ENCODE peak calls at places on chromosomes 13 and 19, in six cellular contexts. B is NCI-H1092; L is stimulated activated CD4-positive, alpha-beta T cell treated with anti-CD3 and anti-CD28 coated beads, Interleukin-15, amount 100 ng/mL, for 1 hour; U is RWPE2; Z is AG10803; V is glutamatergic neuron. G is an unnamed sample.

GRCh38 chr13:111262715-111263114 is 57.7 kb upstream of the TEX29 start:
- DNase-seq in B (no peak), L (no peak), U (no peak), Z (no peak), V (no peak), G (no peak)

GRCh38 chr13:28532226-28533048 is 37.5 kb upstream of the FLT1 start:
- DNase-seq in B (no peak), L (no peak), U (no peak), Z (no peak), V (peak; percentile 40), G (no peak)

GRCh38 chr19:4993683-4994082 is 24.8 kb downstream of the KDM4B start:
- DNase-seq in B (no peak), L (no peak), U (no peak), Z (no peak), V (no peak), G (no peak)

GRCh38 chr19:804419-805160 is 7.3 kb downstream of the PTBP1 start:
- DNase-seq in B (no peak), L (no peak), U (no peak), Z (no peak), V (no peak), G (no peak)

GRCh38 chr19:6088677-6089063 is 21.6 kb downstream of the RFX2 start:
- DNase-seq in B (no peak), L (no peak), U (no peak), Z (no peak), V (no peak), G (no peak)

GRCh38 chr13:29681859-29682258 is 86.4 kb upstream of the SLC7A1 start:
- DNase-seq in B (no peak), L (no peak), U (no peak), Z (peak; percentile 62), V (no peak), G (no peak)

GRCh38 chr19:11377237-11377636 is 2.8 kb downstream of the SWSAP1 start:
- DNase-seq in B (no peak), L (no peak), U (no peak), Z (peak; percentile 89), V (no peak), G (peak; percentile 49)

GRCh38 chr19:35155441-35155840 is 906 bp downstream of the FXYD5 start:
- DNase-seq in B (no peak), L (no peak), U (no peak), Z (no peak), V (peak; percentile 47), G (no peak)

GRCh38 chr19:32053366-32053765 is 292.0 kb upstream of the ZNF507 start:
- DNase-seq in B (no peak), L (no peak), U (no peak), Z (no peak), V (no peak), G (no peak)

GRCh38 chr19:33703821-33704220 is 82.1 kb downstream of the CHST8 start:
- DNase-seq in B (no peak), L (no peak), U (peak; percentile 38), Z (no peak), V (no peak), G (no peak)

GRCh38 chr13:87274209-87274819 is 396.9 kb upstream of the SLITRK5 start:
- DNase-seq in B (peak; percentile 73), L (no peak), U (no peak), Z (peak; percentile 30), V (peak; percentile 47), G (peak; percentile 52)

GRCh38 chr19:19997656-19998268 is 41.5 kb downstream of the ZNF682 start:
- DNase-seq in B (no peak), L (no peak), U (no peak), Z (no peak), V (peak; percentile 58), G (no peak)

GRCh38 chr13:41696163-41697003 is 239.0 kb downstream of the RGCC start:
- DNase-seq in B (no peak), L (no peak), U (no peak), Z (peak; percentile 77), V (no peak), G (no peak)

GRCh38 chr13:110470272-110471009 is 91.1 kb downstream of the RAB20 start:
- DNase-seq in B (no peak), L (no peak), U (no peak), Z (no peak), V (no peak), G (no peak)

GRCh38 chr19:55116232-55117062 is 990 bp downstream of the PPP1R12C start:
- DNase-seq in B (no peak), L (peak; percentile 20), U (no peak), Z (peak; percentile 65), V (peak; percentile 57), G (peak; percentile 74)

GRCh38 chr13:73772449-73773186 is 361.6 kb downstream of the KLF12 start:
- DNase-seq in B (no peak), L (no peak), U (no peak), Z (no peak), V (no peak), G (no peak)

GRCh38 chr19:53912653-53913052 is 3.6 kb downstream of the CACNG7 start:
- DNase-seq in B (no peak), L (no peak), U (no peak), Z (no peak), V (peak; percentile 55), G (no peak)

GRCh38 chr13:48449656-48450055 is 36.7 kb upstream of the LPAR6 start:
- DNase-seq in B (no peak), L (no peak), U (no peak), Z (peak; percentile 5), V (no peak), G (no peak)

GRCh38 chr13:39818953-39819352 is 163.5 kb downstream of the COG6 start:
- DNase-seq in B (no peak), L (no peak), U (no peak), Z (no peak), V (no peak), G (no peak)

GRCh38 chr13:34349091-34349722 is 531.3 kb downstream of the RFC3 start:
- DNase-seq in B (no peak), L (no peak), U (peak; percentile 80), Z (peak; percentile 100), V (no peak), G (no peak)

GRCh38 chr19:32022946-32023832 is 322.2 kb upstream of the ZNF507 start:
- DNase-seq in B (no peak), L (no peak), U (no peak), Z (no peak), V (no peak), G (no peak)